ENCODE peak calls at places on chromosomes 13 and 19, in six cellular contexts. V is IMR-90, J is GM12878, H is HEK293T, F is HepG2, I is K562. A is an unnamed sample.
A peak's percentile ranks its signal among the peaks of the same experiment; 100 is the strongest.

GRCh38 chr13:41231786-41232185 is 31.6 kb downstream of the MTRF1 start:
- DNase-seq in V (peak; percentile 37), J (peak; percentile 24), H (no peak), F (peak; percentile 28), I (peak; percentile 31), A (no peak)

GRCh38 chr13:75788494-75788991 is 152.4 kb downstream of the LMO7 start:
- DNase-seq in V (peak; percentile 96), J (no peak), H (no peak), F (no peak), I (no peak), A (peak; percentile 48)

GRCh38 chr13:99384468-99384867 is 77.3 kb upstream of the GPR183 start:
- DNase-seq in V (no peak), J (no peak), H (no peak), F (no peak), I (no peak), A (no peak)

GRCh38 chr13:75079226-75079625 is 402.7 kb downstream of the TBC1D4 start:
- DNase-seq in V (peak; percentile 66), J (no peak), H (no peak), F (no peak), I (no peak), A (no peak)

GRCh38 chr13:29101404-29101803 is 281.3 kb downstream of the MTUS2 start:
- DNase-seq in V (no peak), J (no peak), H (no peak), F (no peak), I (no peak), A (no peak)

GRCh38 chr13:60273971-60274370 is 110.2 kb upstream of the DIAPH3 start:
- DNase-seq in V (no peak), J (no peak), H (no peak), F (no peak), I (no peak), A (no peak)

GRCh38 chr13:101747039-101747438 is 294.6 kb downstream of the ITGBL1 start:
- DNase-seq in V (no peak), J (no peak), H (no peak), F (no peak), I (no peak), A (no peak)

GRCh38 chr13:112688560-112689497 is 1.0 kb upstream of the ATP11A start:
- DNase-seq in V (no peak), J (no peak), H (no peak), F (peak; percentile 24), I (peak; percentile 47), A (no peak)

GRCh38 chr13:69292789-69293425 is 814.7 kb upstream of the ATXN8OS start:
- DNase-seq in V (no peak), J (no peak), H (no peak), F (no peak), I (no peak), A (no peak)

GRCh38 chr19:48963371-48964204 is 1.5 kb upstream of the FTL start:
- DNase-seq in V (peak; percentile 71), J (no peak), H (no peak), F (peak; percentile 98), I (peak; percentile 94), A (peak; percentile 92)

GRCh38 chr13:80744147-80744914 is 403.4 kb upstream of the SPRY2 start:
- DNase-seq in V (no peak), J (no peak), H (no peak), F (no peak), I (no peak), A (no peak)

GRCh38 chr13:95281258-95281602 is 20.0 kb downstream of the ABCC4 start:
- DNase-seq in V (no peak), J (no peak), H (no peak), F (no peak), I (no peak), A (no peak)

GRCh38 chr19:16386619-16387240 is 62.1 kb downstream of the KLF2 start:
- DNase-seq in V (peak; percentile 69), J (no peak), H (peak; percentile 69), F (peak; percentile 32), I (peak; percentile 60), A (peak; percentile 62)

GRCh38 chr19:8576273-8576993 is 809 bp downstream of the MYO1F start:
- DNase-seq in V (no peak), J (no peak), H (no peak), F (no peak), I (no peak), A (no peak)

GRCh38 chr13:113933901-113934300 is 40.0 kb downstream of the C13orf46 start:
- DNase-seq in V (no peak), J (no peak), H (no peak), F (no peak), I (no peak), A (no peak)

DNA sequence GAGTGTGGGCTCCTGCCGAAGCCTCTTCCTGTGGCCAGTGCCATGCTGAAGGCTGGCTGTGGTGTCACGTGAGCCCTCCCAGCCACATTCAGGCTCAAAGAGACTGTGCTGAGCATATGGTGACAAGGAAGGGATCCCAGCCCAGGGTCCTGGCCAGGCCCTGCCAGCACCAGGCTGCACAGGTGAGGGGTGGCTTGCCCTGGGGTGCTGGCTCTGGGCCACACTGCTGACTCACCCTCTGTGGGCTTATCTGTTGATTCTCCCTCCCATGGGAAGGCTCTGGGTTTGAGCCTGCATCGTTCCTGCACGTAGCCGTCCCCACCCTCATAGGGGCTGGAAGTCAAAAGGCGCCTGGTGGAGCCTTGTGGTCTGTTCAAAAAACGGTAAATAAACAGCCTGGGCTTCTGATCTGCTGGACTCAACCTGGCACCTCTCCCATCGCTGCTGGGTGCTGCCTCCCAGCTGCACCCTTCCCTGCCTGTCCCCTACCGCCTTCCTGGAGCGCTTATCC is 31.1 kb downstream of the DNM2 start:
- DNase-seq in V (no peak), J (no peak), H (no peak), F (peak; percentile 94), I (peak; percentile 87), A (peak; percentile 51)
- TF ChIP-seq BHLHE40 in V (no peak), J (no peak), H (no peak), F (peak; percentile 90), I (peak; percentile 91), A (peak; percentile 23)

GRCh38 chr13:50400930-50401553 is 385.8 kb downstream of the KCNRG start:
- DNase-seq in V (peak; percentile 92), J (no peak), H (no peak), F (peak; percentile 5), I (no peak), A (no peak)
- TF ChIP-seq BHLHE40 in V (peak; percentile 64), J (no peak), H (no peak), F (no peak), I (no peak), A (no peak)

GRCh38 chr19:55554302-55554701 is 9.0 kb upstream of the SBK3 start:
- DNase-seq in V (no peak), J (no peak), H (no peak), F (no peak), I (no peak), A (no peak)

GRCh38 chr19:55563261-55563690 is 17.4 kb downstream of the ZNF579 start:
- DNase-seq in V (no peak), J (no peak), H (no peak), F (no peak), I (no peak), A (no peak)

GRCh38 chr19:55554749-55555152 is 9.4 kb upstream of the SBK3 start:
- DNase-seq in V (no peak), J (no peak), H (no peak), F (peak; percentile 68), I (no peak), A (no peak)

DNA sequence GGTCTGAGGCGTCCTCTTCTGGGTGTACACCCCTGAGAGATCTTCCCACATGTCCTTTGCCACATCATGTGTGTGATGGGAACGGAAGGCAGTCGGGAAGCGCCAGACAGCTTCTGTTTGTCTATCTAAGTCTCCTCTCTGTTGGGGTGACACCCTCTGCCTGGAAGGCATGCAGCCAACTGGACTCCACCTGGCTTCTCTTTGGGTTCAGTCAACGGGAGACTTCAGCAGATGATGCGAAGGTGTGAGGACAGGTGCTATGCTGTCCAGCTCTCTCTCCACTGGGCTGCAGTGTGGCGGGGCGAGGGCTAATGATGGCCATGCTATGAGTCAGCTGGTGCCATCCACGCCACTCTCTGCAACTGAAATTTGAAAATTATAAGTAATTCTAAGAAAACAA is 14.3 kb upstream of the SBK3 start:
- DNase-seq in V (no peak), J (no peak), H (no peak), F (no peak), I (no peak), A (no peak)
- TF ChIP-seq BHLHE40 in V (no peak), J (no peak), H (no peak), F (no peak), I (no peak), A (no peak)

GRCh38 chr13:48318714-48319457 is 15.3 kb downstream of the RB1 start:
- DNase-seq in V (no peak), J (no peak), H (no peak), F (no peak), I (no peak), A (no peak)
- TF ChIP-seq BHLHE40 in V (no peak), J (no peak), H (no peak), F (no peak), I (no peak), A (no peak)

GRCh38 chr13:44155422-44156293 is 218.0 kb upstream of the SERP2 start:
- DNase-seq in V (peak; percentile 45), J (no peak), H (peak; percentile 65), F (no peak), I (no peak), A (no peak)

GRCh38 chr13:44156294-44156658 is 217.3 kb upstream of the SERP2 start:
- DNase-seq in V (no peak), J (no peak), H (no peak), F (no peak), I (no peak), A (no peak)

GRCh38 chr13:44151474-44151873 is 222.2 kb upstream of the SERP2 start:
- DNase-seq in V (no peak), J (no peak), H (no peak), F (no peak), I (no peak), A (no peak)

GRCh38 chr13:44149821-44150220 is 223.8 kb upstream of the SERP2 start:
- DNase-seq in V (no peak), J (no peak), H (no peak), F (no peak), I (no peak), A (no peak)

DNA sequence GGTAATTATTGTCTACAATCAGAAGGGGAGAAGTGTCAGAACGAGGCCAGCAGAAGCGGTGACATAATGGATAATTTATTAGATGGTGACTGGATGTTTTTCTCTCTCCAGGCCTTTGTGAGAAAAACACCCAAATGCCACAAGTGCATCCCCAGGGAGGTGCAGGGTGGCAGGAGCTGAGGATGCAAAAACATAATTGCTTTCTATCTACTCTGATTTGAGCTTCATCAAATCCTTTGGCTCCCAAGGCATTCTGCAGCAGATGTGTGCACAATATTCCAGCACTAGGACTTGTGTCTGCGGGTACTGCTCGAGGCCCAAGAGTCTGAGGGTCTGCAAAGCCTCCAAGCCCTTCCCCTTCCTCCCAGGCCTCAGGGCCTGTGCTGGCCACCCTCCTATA is 220.1 kb upstream of the SERP2 start:
- DNase-seq in V (no peak), J (no peak), H (no peak), F (no peak), I (no peak), A (no peak)
- TF ChIP-seq BHLHE40 in V (no peak), J (no peak), H (no peak), F (no peak), I (no peak), A (no peak)

A was measured in A549.